ENCODE peak calls at places on chromosomes 12 and 14, in nine cellular contexts. T is progenitor cell of endocrine pancreas; O is glutamatergic neuron; Y is ELR; C is posterior cingulate gyrus; L is stimulated activated CD8-positive, alpha-beta memory T cell treated with anti-CD3 and anti-CD28 coated beads, Interleukin-15, amount 100 ng/mL, for 4 hours; N is stimulated activated CD4-positive, alpha-beta T cell treated with anti-CD3 and anti-CD28 coated beads, Interleukin-2, amount 100 ng/mL, for 48 hours; F is NCI-H460; B is suprapubic skin. E is an unnamed sample.

GRCh38 chr14:61663312-61663974 is 31.9 kb upstream of the HIF1A start:
- DNase-seq in B (no peak), L (no peak), N (no peak), F (no peak), C (no peak), T (no peak), O (no peak), Y (no peak), E (no peak)

GRCh38 chr14:78007160-78007559 is 163.0 kb upstream of the NRXN3 start:
- DNase-seq in T (no peak), O (no peak), C (no peak), F (no peak), L (no peak), B (no peak), Y (no peak), N (no peak), E (no peak)

GRCh38 chr12:120115692-120116442 is 686 bp downstream of the RAB35 start:
- DNase-seq in T (no peak), Y (peak; percentile 74), C (no peak), L (no peak), F (peak; percentile 21), N (peak; percentile 35), O (peak; percentile 49), B (no peak), E (no peak)

GRCh38 chr14:70567791-70568190 is 32.7 kb downstream of the MED6 start:
- DNase-seq in L (no peak), C (no peak), Y (peak; percentile 62), T (no peak), B (no peak), N (no peak), F (no peak), O (peak; percentile 35), E (no peak)

GRCh38 chr12:75481774-75482173 is 1.2 kb downstream of the GLIPR1 start:
- DNase-seq in T (no peak), Y (peak; percentile 59), L (no peak), B (no peak), O (no peak), F (no peak), N (no peak), C (no peak), E (no peak)

GRCh38 chr14:68369289-68369925 is 423.5 kb downstream of the ZFP36L1 start:
- DNase-seq in Y (no peak), B (no peak), F (no peak), L (no peak), C (no peak), O (no peak), N (no peak), T (no peak), E (no peak)

GRCh38 chr12:130780325-130780724 is 58.7 kb downstream of the STX2 start:
- DNase-seq in B (no peak), F (no peak), C (no peak), T (no peak), O (no peak), N (no peak), Y (no peak), L (no peak), E (no peak)

GRCh38 chr12:82952946-82953345 is 266.2 kb downstream of the TMTC2 start:
- DNase-seq in T (no peak), F (no peak), O (no peak), Y (no peak), C (no peak), N (no peak), B (no peak), L (no peak), E (no peak)

GRCh38 chr14:99445916-99446315 is 34.7 kb downstream of the SETD3 start:
- DNase-seq in T (no peak), F (no peak), B (no peak), C (no peak), O (no peak), Y (no peak), N (no peak), L (no peak), E (no peak)

GRCh38 chr14:74275265-74275841 is 27.4 kb downstream of the ABCD4 start:
- DNase-seq in C (no peak), T (no peak), O (no peak), L (no peak), B (no peak), N (no peak), Y (peak; percentile 57), F (no peak), E (no peak)

GRCh38 chr14:30450620-30451019 is 108.3 kb upstream of the G2E3 start:
- DNase-seq in N (no peak), O (no peak), L (no peak), B (no peak), T (no peak), F (no peak), C (peak; percentile 13), Y (no peak), E (no peak)

GRCh38 chr12:75704664-75705063 is 193.3 kb upstream of the KRR1 start:
- DNase-seq in F (peak; percentile 67), L (no peak), Y (peak; percentile 19), T (no peak), N (no peak), O (no peak), B (no peak), C (no peak), E (no peak)

GRCh38 chr12:122757568-122757967 is 4.9 kb downstream of the DENR start:
- DNase-seq in T (no peak), F (no peak), O (no peak), B (no peak), L (no peak), C (no peak), N (no peak), Y (no peak), E (no peak)

GRCh38 chr12:8544295-8544694 is 3.6 kb upstream of the CLEC4E start:
- DNase-seq in L (peak; percentile 34), C (peak; percentile 53), F (peak; percentile 36), O (peak; percentile 70), B (no peak), T (peak; percentile 84), Y (peak; percentile 61), N (peak; percentile 73), E (peak; percentile 1)

GRCh38 chr12:11545438-11546330 is 103.8 kb upstream of the ETV6 start:
- DNase-seq in L (no peak), B (no peak), N (peak; percentile 23), F (no peak), Y (peak; percentile 18), C (no peak), O (no peak), T (no peak), E (no peak)

GRCh38 chr14:53943751-53944083 is 12.9 kb downstream of the BMP4 start:
- DNase-seq in L (no peak), T (no peak), N (no peak), O (no peak), C (no peak), F (no peak), B (no peak), Y (no peak), E (no peak)

GRCh38 chr14:96145116-96145864 is 59.3 kb upstream of the BDKRB2 start:
- DNase-seq in T (no peak), F (no peak), L (no peak), Y (peak; percentile 80), C (no peak), O (no peak), B (no peak), N (no peak), E (no peak)

GRCh38 chr12:88338486-88338885 is 196.4 kb downstream of the TMTC3 start:
- DNase-seq in L (no peak), C (no peak), T (no peak), Y (no peak), F (no peak), B (no peak), O (no peak), N (no peak), E (no peak)

GRCh38 chr12:61574339-61574738 is 685.9 kb upstream of the USP15 start:
- DNase-seq in Y (no peak), B (no peak), C (no peak), F (no peak), O (no peak), L (no peak), T (no peak), N (no peak), E (no peak)

GRCh38 chr12:88062464-88062863 is 33.3 kb upstream of the C12orf50 start:
- DNase-seq in C (no peak), O (no peak), B (no peak), L (no peak), F (no peak), T (no peak), Y (no peak), N (no peak), E (no peak)

GRCh38 chr12:52029686-52030085 is 21.6 kb upstream of the NR4A1 start:
- DNase-seq in L (no peak), C (no peak), N (no peak), O (peak; percentile 63), Y (peak; percentile 28), B (no peak), T (no peak), F (no peak), E (peak; percentile 62)

GRCh38 chr14:86003998-86004397 is 474.1 kb downstream of the FLRT2 start:
- DNase-seq in L (no peak), T (no peak), C (no peak), Y (peak; percentile 27), N (no peak), F (no peak), B (no peak), O (no peak), E (no peak)

GRCh38 chr12:48899651-48900050 is 25.6 kb downstream of the FKBP11 start:
- DNase-seq in C (no peak), F (no peak), Y (no peak), T (no peak), B (no peak), N (no peak), O (no peak), L (no peak), E (no peak)

GRCh38 chr12:24974216-24974615 is 25.3 kb upstream of the BCAT1 start:
- DNase-seq in N (no peak), C (no peak), B (no peak), L (no peak), F (no peak), Y (no peak), T (no peak), O (no peak), E (no peak)

GRCh38 chr12:92735131-92735721 is 32.4 kb downstream of the PLEKHG7 start:
- DNase-seq in F (no peak), Y (peak; percentile 42), T (no peak), C (no peak), L (no peak), B (no peak), N (no peak), O (no peak), E (no peak)

GRCh38 chr14:50225974-50226297 is 5.4 kb downstream of the SOS2 start:
- DNase-seq in F (no peak), B (no peak), N (no peak), Y (no peak), T (no peak), O (no peak), L (no peak), C (no peak), E (no peak)

GRCh38 chr14:100677925-100678765 is 48.5 kb upstream of the DLK1 start:
- DNase-seq in T (no peak), F (no peak), C (peak; percentile 49), O (no peak), Y (peak; percentile 66), L (no peak), B (no peak), N (no peak), E (no peak)

GRCh38 chr12:106903241-106903950 is 52.3 kb upstream of the TMEM263 start:
- DNase-seq in F (peak; percentile 55), C (peak; percentile 10), L (peak; percentile 55), B (peak; percentile 63), N (peak; percentile 65), T (peak; percentile 71), Y (peak; percentile 80), O (peak; percentile 88), E (no peak)

GRCh38 chr14:99727096-99727870 is 43.2 kb downstream of the CYP46A1 start:
- DNase-seq in O (no peak), L (no peak), N (no peak), B (peak; percentile 42), F (no peak), Y (no peak), C (no peak), T (peak; percentile 7), E (no peak)

GRCh38 chr14:101556131-101556530 is 5.2 kb upstream of the DIO3 start:
- DNase-seq in T (no peak), O (no peak), L (no peak), N (no peak), B (no peak), C (no peak), F (no peak), Y (no peak), E (no peak)

E was measured in nucleus accumbens.